ENCODE peak calls at places on chromosomes 6 and 20, in seven cellular contexts. S is uterus, D is HCT116, Y is Peyer's patch, L is K562, O is heart left ventricle, R is spleen. F is an unnamed sample. For H3K4me1, the result is how much of the 10 kb centered on the place peaks cover.

GRCh38 chr6:68976260-68976659 is 341.2 kb downstream of the ADGRB3 start:
- DNase-seq in Y (no peak), D (no peak), R (no peak), S (no peak), L (no peak), O (no peak), F (no peak)

GRCh38 chr6:95519228-95520037 is 57.9 kb upstream of the MANEA start:
- DNase-seq in Y (no peak), D (no peak), L (peak), O (no peak), S (no peak), R (peak), F (no peak)

GRCh38 chr6:155740781-155741399 is 285.3 kb upstream of the NOX3 start:
- DNase-seq in Y (no peak), S (no peak), D (no peak), R (no peak), O (no peak), L (no peak), F (no peak)

GRCh38 chr6:101150226-101150625 is 243.3 kb upstream of the GRIK2 start:
- DNase-seq in R (no peak), S (no peak), Y (no peak), L (no peak), D (no peak), O (no peak), F (no peak)

GRCh38 chr6:91711518-91711917 is 1124.6 kb upstream of the MAP3K7 start:
- DNase-seq in S (no peak), R (no peak), D (no peak), O (no peak), L (no peak), Y (no peak), F (no peak)

GRCh38 chr6:41536884-41537347 is 9.3 kb upstream of the FOXP4 start:
- DNase-seq in L (peak), Y (peak), D (peak), R (no peak), O (no peak), S (no peak), F (no peak)

GRCh38 chr20:45890077-45890996 is 671 bp downstream of the NEURL2 start:
- DNase-seq in S (peak), R (peak), Y (peak), O (peak), D (no peak), L (no peak), F (no peak)

GRCh38 chr6:108622601-108623335 is 62.1 kb downstream of the FOXO3 start:
- DNase-seq in L (no peak), Y (peak), O (peak), S (peak), D (no peak), R (no peak), F (no peak)

GRCh38 chr20:36786663-36787062 is 13.1 kb upstream of the DSN1 start:
- DNase-seq in Y (no peak), L (no peak), S (no peak), R (no peak), D (no peak), O (no peak), F (no peak)
- H3K4me1 ChIP-seq in Y (under half), L (under half), S (under half), R (under half), D (under half), O (under half), F (under half)

GRCh38 chr6:110951986-110952794 is 6.3 kb upstream of the GTF3C6 start:
- DNase-seq in Y (peak), R (no peak), L (no peak), D (no peak), O (no peak), S (no peak), F (no peak)

GRCh38 chr6:110953633-110954303 is 4.7 kb upstream of the GTF3C6 start:
- DNase-seq in D (no peak), R (no peak), L (no peak), O (no peak), S (no peak), Y (peak), F (no peak)

GRCh38 chr6:110951008-110951407 is 7.5 kb upstream of the GTF3C6 start:
- DNase-seq in D (no peak), L (no peak), Y (no peak), S (no peak), R (no peak), O (no peak), F (no peak)

GRCh38 chr6:110949679-110950285 is 8.7 kb upstream of the GTF3C6 start:
- DNase-seq in D (peak), S (no peak), O (no peak), Y (peak), R (no peak), L (no peak), F (no peak)

GRCh38 chr6:110950443-110950842 is 8.1 kb upstream of the GTF3C6 start:
- DNase-seq in O (no peak), S (no peak), D (no peak), L (no peak), R (no peak), Y (peak), F (no peak)
- H3K4me3 ChIP-seq in O (no peak), S (no peak), D (no peak), L (no peak), R (no peak), Y (no peak), F (no peak)

GRCh38 chr6:18330548-18331066 is 56.5 kb upstream of the RNF144B start:
- DNase-seq in Y (no peak), S (no peak), L (no peak), O (no peak), R (no peak), D (no peak), F (no peak)
- TF ChIP-seq POLR2A in Y (no peak), S (no peak), L (no peak), O (no peak), R (no peak), D (no peak), F (no peak)

DNA sequence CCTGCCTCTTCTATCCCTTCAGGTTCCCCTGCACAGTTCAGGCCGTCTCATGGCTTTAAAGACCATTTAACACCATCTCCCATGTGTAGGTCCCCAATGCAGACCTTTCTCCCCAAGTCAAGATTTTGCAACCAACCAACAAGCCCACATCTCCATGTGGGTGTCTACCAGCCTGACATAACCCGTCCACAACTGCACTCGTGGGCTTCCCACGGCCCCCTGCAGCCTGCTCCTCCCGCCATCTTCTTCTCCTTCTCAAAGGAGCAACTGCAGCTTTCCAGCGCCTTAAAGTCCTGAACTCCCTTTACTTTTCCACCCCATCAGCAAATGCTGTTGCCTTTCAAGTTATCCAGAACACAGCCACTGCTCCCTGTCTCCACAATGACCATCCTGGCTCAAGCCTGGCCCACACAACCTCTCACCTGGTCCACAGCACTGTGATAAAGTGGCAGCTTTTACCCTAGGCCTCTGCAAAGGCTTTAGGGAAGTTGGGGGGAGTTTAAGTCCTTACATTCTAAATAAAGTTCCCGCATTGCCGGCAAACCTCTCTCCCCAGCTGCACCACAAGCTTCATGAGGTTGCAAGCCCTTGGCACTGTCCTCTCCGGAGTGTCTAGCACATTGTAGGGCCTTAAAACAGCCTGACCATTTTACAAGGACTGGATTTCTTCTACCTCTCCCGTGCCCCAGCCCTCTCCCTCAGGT is 140.6 kb downstream of the PREX1 start:
- DNase-seq in Y (no peak), R (peak), S (no peak), L (no peak), D (no peak), O (no peak), F (no peak)
- H3K4me1 ChIP-seq in Y (half or more), R (half or more), S (under half), L (under half), D (under half), O (half or more), F (under half)

DNA sequence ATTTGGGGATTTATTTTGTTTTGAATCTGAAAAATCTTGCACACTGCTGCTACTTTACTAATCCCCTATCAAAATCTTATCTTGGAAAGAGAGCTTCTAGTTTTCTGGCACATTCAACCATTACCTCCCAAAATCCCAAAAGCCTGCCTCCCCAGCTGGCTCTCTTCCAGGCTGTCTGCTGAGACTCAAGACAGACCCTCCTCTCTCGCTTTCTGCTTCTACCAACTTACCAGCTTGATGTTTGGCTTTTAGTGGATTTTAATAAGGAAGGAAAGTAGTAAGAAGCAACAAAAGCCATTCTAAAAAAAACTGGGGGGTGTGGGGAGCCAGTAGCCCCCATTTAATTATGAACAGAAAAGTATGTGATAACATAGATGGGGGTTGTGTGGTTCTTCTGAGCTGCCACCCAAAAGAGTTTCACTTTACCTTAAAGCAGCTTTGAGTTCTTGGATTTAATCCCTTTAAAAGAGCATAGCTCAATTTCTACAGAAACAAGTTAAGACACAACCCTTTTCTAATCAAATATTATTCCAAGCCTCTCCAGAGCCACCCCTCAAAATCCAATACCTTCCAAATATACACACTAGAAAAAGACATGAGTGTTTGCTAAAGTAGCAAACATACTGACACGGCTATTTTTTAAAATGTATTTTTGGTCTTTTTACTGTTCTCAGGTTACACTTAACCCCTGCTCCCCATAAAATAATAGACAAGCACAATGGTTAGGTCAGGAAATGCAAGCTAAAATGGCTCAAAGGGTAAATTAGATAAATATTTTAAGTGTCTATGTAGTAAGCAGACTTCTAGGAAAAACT is 71.7 kb downstream of the ATP9A start:
- DNase-seq in D (no peak), S (peak), R (no peak), L (no peak), O (no peak), Y (no peak), F (no peak)
- H3K4me3 ChIP-seq in D (no peak), S (no peak), R (no peak), L (no peak), O (no peak), Y (no peak), F (no peak)

GRCh38 chr6:56713285-56713684 is 70.6 kb upstream of the DST start:
- DNase-seq in Y (peak), R (no peak), D (peak), L (no peak), S (peak), O (peak), F (no peak)
- TF ChIP-seq POLR2A in Y (no peak), R (no peak), D (no peak), L (no peak), S (no peak), O (no peak), F (no peak)

GRCh38 chr6:16730720-16731502 is 30.3 kb downstream of the ATXN1 start:
- DNase-seq in D (no peak), R (no peak), S (no peak), O (no peak), L (no peak), Y (no peak), F (no peak)
- H3K4me1 ChIP-seq in D (half or more), R (under half), S (under half), O (under half), L (under half), Y (under half), F (under half)

GRCh38 chr6:31765910-31766794 is 3.7 kb downstream of the SAPCD1 start:
- DNase-seq in D (no peak), L (peak), S (no peak), R (peak), Y (peak), O (no peak), F (no peak)
- H3K4me3 ChIP-seq in D (no peak), L (no peak), S (no peak), R (no peak), Y (peak), O (peak), F (peak)

DNA sequence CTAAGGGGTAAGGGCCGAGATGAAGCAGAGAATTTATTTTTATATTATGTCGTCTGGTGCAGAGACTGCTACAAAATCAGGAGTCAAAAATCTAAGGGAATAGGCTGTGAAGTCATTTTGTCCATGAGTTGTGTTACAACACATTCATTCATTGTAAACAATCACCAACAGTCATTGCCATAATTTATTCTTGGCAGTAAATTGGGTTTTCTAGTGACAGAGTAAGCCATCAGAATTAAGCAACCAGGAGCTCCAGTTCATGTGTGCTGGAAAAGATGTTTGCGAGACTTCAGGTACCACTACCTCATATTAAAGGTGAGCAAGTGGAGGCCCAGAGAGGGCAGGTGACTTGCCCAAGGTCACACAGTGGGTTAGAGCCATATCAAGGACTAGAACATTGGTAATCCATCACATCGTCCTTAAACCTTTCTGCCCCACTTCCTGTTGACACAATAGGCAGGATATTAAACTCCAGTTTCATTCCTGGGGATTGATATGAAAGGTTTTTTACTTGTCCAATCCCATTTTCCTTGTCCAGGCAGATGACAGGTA is 46.0 kb downstream of the E2F3 start:
- DNase-seq in O (no peak), R (no peak), S (no peak), D (no peak), L (no peak), Y (no peak), F (no peak)
- TF ChIP-seq POLR2A in O (no peak), R (no peak), S (no peak), D (no peak), L (no peak), Y (no peak), F (no peak)

GRCh38 chr6:22231616-22232015 is 65.2 kb downstream of the PRL start:
- DNase-seq in D (no peak), O (no peak), Y (no peak), L (no peak), S (no peak), R (no peak), F (no peak)
- H3K4me1 ChIP-seq in D (under half), O (under half), Y (under half), L (under half), S (under half), R (under half), F (under half)